ENCODE peak calls at places on chromosome 12, in nine cellular contexts. W is body of pancreas; K is foreskin fibroblast; O is GM04504; Q is H7; M is epithelial cell of esophagus; S is non-pigmented ciliary epithelial cell; V is astrocyte of the cerebellum; U is activated CD4-positive, alpha-beta T cell treated with anti-CD3 and anti-CD28 coated beads for 48 hours. B is an unnamed sample.

GRCh38 chr12:41917827-41918445 is 226.7 kb downstream of the GXYLT1 start:
- DNase-seq in W (no peak), K (no peak), O (no peak), Q (no peak), M (peak), S (no peak), V (no peak), U (no peak), B (no peak)

GRCh38 chr12:125455556-125455955 is 390.3 kb downstream of the AACS start:
- DNase-seq in W (no peak), K (no peak), O (no peak), Q (peak), M (no peak), S (no peak), V (no peak), U (no peak), B (no peak)

GRCh38 chr12:28017126-28017872 is 44.8 kb upstream of the PTHLH start:
- DNase-seq in W (no peak), K (no peak), O (no peak), Q (no peak), M (peak), S (no peak), V (no peak), U (no peak), B (no peak)

GRCh38 chr12:15278816-15279658 is 43.3 kb upstream of the PTPRO start:
- DNase-seq in W (peak), K (peak), O (peak), Q (no peak), M (peak), S (no peak), V (peak), U (no peak), B (no peak)

GRCh38 chr12:54379401-54380201 is 4.9 kb downstream of the ZNF385A start:
- DNase-seq in W (peak), K (peak), O (peak), Q (peak), M (peak), S (peak), V (peak), U (peak), B (peak)

GRCh38 chr12:13005649-13006048 is 5.6 kb upstream of the HEBP1 start:
- DNase-seq in W (peak), K (no peak), O (no peak), Q (peak), M (no peak), S (no peak), V (no peak), U (no peak), B (no peak)

GRCh38 chr12:120225852-120226640 is 25.1 kb upstream of the RPLP0 start:
- DNase-seq in W (peak), K (no peak), O (no peak), Q (peak), M (peak), S (no peak), V (no peak), U (peak), B (no peak)

GRCh38 chr12:41151789-41152188 is 36.3 kb upstream of the PDZRN4 start:
- DNase-seq in W (no peak), K (no peak), O (no peak), Q (no peak), M (peak), S (peak), V (no peak), U (no peak), B (no peak)

GRCh38 chr12:11580125-11580751 is 69.2 kb upstream of the ETV6 start:
- DNase-seq in W (peak), K (peak), O (peak), Q (no peak), M (peak), S (peak), V (peak), U (no peak), B (no peak)

GRCh38 chr12:47190271-47190750 is 110.6 kb upstream of the AMIGO2 start:
- DNase-seq in W (no peak), K (peak), O (no peak), Q (no peak), M (peak), S (peak), V (peak), U (peak), B (no peak)

GRCh38 chr12:14396071-14396470 is 30.6 kb downstream of the ATF7IP start:
- DNase-seq in W (no peak), K (no peak), O (no peak), Q (no peak), M (no peak), S (no peak), V (no peak), U (no peak), B (no peak)

GRCh38 chr12:122078141-122079037 is at the start of gene MLXIP:
- DNase-seq in W (peak), K (peak), O (peak), Q (peak), M (peak), S (no peak), V (no peak), U (peak), B (peak)

GRCh38 chr12:117210266-117210918 is 20.1 kb upstream of the FBXO21 start:
- DNase-seq in W (no peak), K (no peak), O (no peak), Q (no peak), M (no peak), S (no peak), V (no peak), U (no peak), B (no peak)

GRCh38 chr12:5232826-5233500 is 189.3 kb downstream of the KCNA5 start:
- DNase-seq in W (no peak), K (no peak), O (no peak), Q (peak), M (no peak), S (no peak), V (no peak), U (no peak), B (no peak)

GRCh38 chr12:101567918-101568317 is 26.9 kb upstream of the MYBPC1 start:
- DNase-seq in W (no peak), K (no peak), O (no peak), Q (no peak), M (no peak), S (no peak), V (no peak), U (no peak), B (no peak)

GRCh38 chr12:28689398-28690175 is 459.5 kb upstream of the FAR2 start:
- DNase-seq in W (no peak), K (no peak), O (no peak), Q (no peak), M (no peak), S (no peak), V (no peak), U (no peak), B (no peak)

GRCh38 chr12:131012279-131013069 is 58.8 kb downstream of the ADGRD1 start:
- DNase-seq in W (no peak), K (no peak), O (no peak), Q (no peak), M (no peak), S (no peak), V (no peak), U (no peak), B (no peak)

GRCh38 chr12:32155911-32156585 is 49.4 kb downstream of the BICD1 start:
- DNase-seq in W (no peak), K (no peak), O (no peak), Q (no peak), M (peak), S (no peak), V (no peak), U (no peak), B (no peak)

GRCh38 chr12:103858953-103859601 is 18.0 kb upstream of the NT5DC3 start:
- DNase-seq in W (peak), K (peak), O (peak), Q (no peak), M (peak), S (peak), V (peak), U (no peak), B (no peak)

GRCh38 chr12:113939867-113940266 is 26.3 kb downstream of the RBM19 start:
- DNase-seq in W (no peak), K (no peak), O (no peak), Q (no peak), M (no peak), S (no peak), V (no peak), U (no peak), B (no peak)

GRCh38 chr12:3446235-3446634 is 44.8 kb upstream of the PRMT8 start:
- DNase-seq in W (no peak), K (no peak), O (no peak), Q (no peak), M (no peak), S (no peak), V (no peak), U (no peak), B (no peak)